ENCODE peak calls at places on chromosomes 4 and X, in five cellular contexts. W is K562, P is Peyer's patch, B is GM12878, D is body of pancreas. E is an unnamed sample.

GRCh38 chrX:125492439-125492838 is 172.8 kb downstream of the TEX13C start:
- DNase-seq in W (peak; percentile 48), B (no peak), D (no peak), P (no peak), E (no peak)

GRCh38 chr4:184506527-184507121 is 32.3 kb upstream of the IRF2 start:
- DNase-seq in D (peak; percentile 38), B (peak; percentile 78), P (no peak), W (no peak), E (peak; percentile 70)

GRCh38 chr4:78703079-78703478 is 73.1 kb upstream of the BMP2K start:
- DNase-seq in P (no peak), B (no peak), W (no peak), D (no peak), E (no peak)

GRCh38 chr4:55124337-55125076 is 888 bp downstream of the KDR start:
- DNase-seq in D (no peak), B (no peak), P (peak; percentile 43), W (no peak), E (no peak)

GRCh38 chr4:80307183-80307735 is 28.3 kb upstream of the CFAP299 start:
- DNase-seq in W (no peak), D (no peak), B (no peak), P (no peak), E (no peak)

GRCh38 chrX:119134466-119134865 is 6.9 kb upstream of the KIAA1210 start:
- DNase-seq in W (no peak), P (no peak), D (no peak), B (no peak), E (no peak)

GRCh38 chr4:78951862-78952472 is 12.7 kb upstream of the PAQR3 start:
- DNase-seq in B (no peak), D (peak; percentile 31), P (no peak), W (peak; percentile 60), E (no peak)

GRCh38 chr4:141047228-141047884 is 85.9 kb downstream of the RNF150 start:
- DNase-seq in W (no peak), B (no peak), D (no peak), P (no peak), E (no peak)

GRCh38 chr4:184283659-184284335 is 66.1 kb upstream of the ENPP6 start:
- DNase-seq in P (no peak), W (no peak), D (no peak), B (no peak), E (peak; percentile 62)

GRCh38 chr4:53706422-53707032 is 115.2 kb upstream of the LNX1 start:
- DNase-seq in P (no peak), B (peak; percentile 45), W (peak; percentile 15), D (peak; percentile 30), E (no peak)

GRCh38 chr4:5510506-5510905 is 197.9 kb downstream of the EVC2 start:
- DNase-seq in P (no peak), B (no peak), W (no peak), D (no peak), E (no peak)

GRCh38 chr4:80276922-80277321 is 10.5 kb downstream of the FGF5 start:
- DNase-seq in D (no peak), B (no peak), W (no peak), P (no peak), E (no peak)

GRCh38 chr4:141569141-141569540 is 67.2 kb upstream of the IL15 start:
- DNase-seq in B (no peak), W (no peak), P (no peak), D (no peak), E (no peak)

GRCh38 chr4:6575503-6576240 is 683 bp downstream of the MAN2B2 start:
- DNase-seq in W (no peak), D (no peak), B (no peak), P (no peak), E (no peak)

GRCh38 chr4:8922481-8922880 is 50.8 kb upstream of the HMX1 start:
- DNase-seq in P (no peak), W (peak; percentile 0), B (no peak), D (no peak), E (peak; percentile 74)

GRCh38 chrX:64437665-64438064 is 42.4 kb upstream of the MTMR8 start:
- DNase-seq in B (no peak), W (no peak), D (no peak), P (no peak), E (no peak)

GRCh38 chr4:8548731-8549351 is 31.4 kb upstream of the GPR78 start:
- DNase-seq in P (peak; percentile 27), W (no peak), B (no peak), D (no peak), E (no peak)

GRCh38 chr4:24471623-24472510 is 112.5 kb downstream of the DHX15 start:
- DNase-seq in W (no peak), D (no peak), P (peak; percentile 52), B (no peak), E (no peak)

GRCh38 chr4:118969359-118969758 is 80.7 kb downstream of the SYNPO2 start:
- DNase-seq in W (peak; percentile 13), D (peak; percentile 72), B (no peak), P (no peak), E (peak; percentile 90)

GRCh38 chrX:105636667-105637066 is 185.7 kb upstream of the NRK start:
- DNase-seq in D (no peak), P (no peak), W (no peak), B (no peak), E (no peak)

GRCh38 chr4:153759407-153760226 is at the start of gene RNF175:
- DNase-seq in D (no peak), B (no peak), W (no peak), P (no peak), E (no peak)

GRCh38 chrX:25012793-25013592 is 2.8 kb downstream of the ARX start:
- DNase-seq in D (no peak), W (no peak), B (no peak), P (no peak), E (no peak)

GRCh38 chr4:65546882-65547281 is 123.4 kb downstream of the EPHA5 start:
- DNase-seq in D (no peak), B (no peak), P (no peak), W (no peak), E (no peak)

GRCh38 chr4:56463711-56464110 is 3.7 kb upstream of the SRP72 start:
- DNase-seq in P (no peak), B (no peak), D (no peak), W (no peak), E (no peak)

DNA sequence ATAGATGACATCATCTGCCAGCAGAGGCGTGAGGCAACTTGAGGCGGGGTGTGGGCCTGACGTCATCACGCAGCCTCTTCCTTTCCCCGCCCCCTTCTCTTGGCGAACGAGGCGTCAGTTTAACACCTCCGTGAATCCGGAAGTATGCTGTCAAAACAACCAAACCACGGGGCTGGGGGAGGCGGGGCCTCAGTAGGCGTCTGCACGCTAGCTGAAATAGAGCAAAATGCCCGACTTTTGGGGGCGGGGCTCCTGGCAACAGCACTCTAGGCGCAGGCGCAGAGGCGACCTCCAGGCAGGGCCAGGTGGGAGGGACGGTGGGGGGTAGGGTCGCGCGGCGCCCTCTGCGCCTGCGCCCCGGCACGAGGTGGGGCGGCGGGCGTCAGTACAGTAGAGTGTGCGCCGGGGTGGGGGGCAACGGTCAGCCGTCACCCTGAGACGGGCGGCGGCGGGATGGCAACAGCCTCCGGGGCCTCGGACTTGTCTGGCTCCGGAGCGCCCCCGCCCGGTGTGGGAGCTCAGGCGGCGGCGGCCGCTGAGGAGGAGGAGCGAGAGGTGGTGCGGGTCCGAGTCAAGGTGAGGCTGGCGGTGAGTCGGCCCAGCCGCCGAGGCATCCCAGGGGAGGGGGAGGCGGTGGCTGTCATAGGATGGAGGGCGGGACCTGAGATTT is at the start of gene TBC1D25:
- DNase-seq in P (peak; percentile 96), W (peak; percentile 94), B (peak; percentile 92), D (peak; percentile 99), E (peak; percentile 99)
- TF ChIP-seq CTCF in P (peak; percentile 61), W (peak; percentile 55), B (peak; percentile 27), D (peak; percentile 40), E (peak; percentile 32)

DNA sequence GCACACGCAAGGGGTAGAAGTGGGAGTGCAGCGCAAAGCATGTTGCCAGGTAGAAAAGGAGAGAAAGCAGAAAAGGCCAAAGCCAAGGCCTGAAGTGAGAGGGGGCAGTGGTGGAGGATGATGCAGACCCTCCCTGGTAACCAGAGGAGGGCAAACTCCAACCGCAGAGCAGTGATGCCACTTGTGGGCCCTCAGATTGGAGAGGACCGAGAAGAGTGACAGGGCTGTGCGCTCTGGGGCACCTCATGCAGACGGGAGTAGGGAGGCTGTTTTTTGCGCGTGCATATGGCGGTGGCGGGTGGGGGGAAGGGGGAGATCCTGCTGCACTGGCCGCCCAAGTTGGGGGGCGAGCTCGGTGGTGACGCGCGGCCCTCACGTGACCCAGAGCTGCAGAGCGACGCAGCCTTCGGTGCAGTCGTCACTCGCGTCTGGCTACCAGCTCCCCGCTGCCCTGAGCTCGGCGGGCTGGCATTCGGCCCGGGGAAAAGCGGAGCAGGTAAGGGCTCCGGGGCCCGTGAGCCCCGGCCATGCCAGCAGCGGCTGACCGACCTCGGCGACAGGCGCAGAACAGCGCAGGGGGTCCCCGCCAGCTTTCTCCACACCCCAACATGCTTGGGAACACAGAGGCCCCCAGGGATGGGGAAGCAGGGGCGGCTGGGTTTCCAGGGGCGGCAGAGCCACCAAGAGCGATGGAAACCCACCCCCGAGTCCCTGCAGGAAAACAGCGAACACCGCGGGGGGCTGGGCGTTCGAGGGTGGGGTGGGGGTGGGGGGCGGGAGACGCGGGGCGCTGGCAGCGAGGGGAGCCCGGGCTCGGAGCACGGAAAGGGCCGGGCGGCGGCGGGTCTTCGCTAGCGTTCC is at the start of gene BEX3:
- DNase-seq in B (no peak), P (peak; percentile 53), D (peak; percentile 60), W (no peak), E (no peak)
- TF ChIP-seq POLR2A in B (peak; percentile 50), P (no peak), D (peak; percentile 65), W (no peak), E (no peak)

DNA sequence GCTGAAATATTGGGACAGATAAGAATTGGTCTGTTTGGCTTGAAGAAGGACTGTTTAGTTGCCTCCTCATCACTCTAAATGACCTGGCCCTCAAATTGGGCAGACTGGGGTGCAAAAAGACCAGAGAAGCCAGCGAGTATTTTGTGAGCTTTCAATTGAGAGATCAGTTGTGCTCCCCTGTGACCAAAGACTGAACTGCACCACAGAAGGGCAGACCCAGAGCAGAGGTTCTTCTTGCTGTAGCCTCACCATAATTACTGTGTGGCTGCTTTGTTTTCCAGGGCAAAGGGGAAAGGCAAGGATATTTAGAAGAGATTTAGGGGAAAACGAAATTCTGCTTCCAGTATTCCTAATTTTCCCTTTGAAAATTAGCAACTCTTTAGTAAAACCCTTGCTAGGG is 104.0 kb upstream of the MBNL3 start:
- DNase-seq in D (peak; percentile 8), W (no peak), P (no peak), B (no peak), E (no peak)
- TF ChIP-seq CTCF in D (peak; percentile 41), W (peak; percentile 25), P (peak; percentile 16), B (peak; percentile 52), E (no peak)

DNA sequence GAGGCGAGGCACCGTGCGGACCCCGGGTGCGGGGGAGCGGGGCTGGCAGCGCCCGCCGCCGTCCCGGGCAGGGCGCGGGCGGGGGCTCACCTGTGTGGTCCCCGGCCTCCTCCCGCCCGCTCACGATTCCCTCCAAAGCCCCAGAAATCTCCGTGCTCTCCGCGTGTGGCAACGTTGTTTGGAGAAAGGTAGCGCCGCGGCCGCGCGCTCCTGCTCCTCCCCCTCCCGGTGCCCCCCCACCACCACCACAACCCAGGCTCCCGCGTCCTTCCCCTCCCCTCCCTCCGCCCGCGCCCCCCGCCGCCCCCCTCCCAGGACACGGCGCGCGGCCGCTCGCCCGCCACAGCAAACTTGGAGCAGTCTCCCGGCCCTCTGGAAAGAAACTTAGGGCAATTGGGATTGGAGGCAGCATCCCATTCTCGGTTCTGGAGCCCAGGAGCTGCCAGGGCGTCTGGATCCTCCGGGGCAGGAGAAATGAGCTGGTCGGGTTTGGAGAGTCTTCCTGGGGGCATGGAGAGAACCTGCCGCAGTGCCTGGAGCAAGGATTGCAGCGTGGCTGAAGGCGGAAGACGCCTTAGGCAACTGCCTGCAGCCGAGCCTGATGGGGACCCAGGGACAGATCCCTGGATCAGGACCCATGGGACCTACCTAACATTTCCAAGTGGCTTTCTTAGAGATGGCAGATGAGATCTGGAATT is 854 bp downstream of the KLF3 start:
- DNase-seq in B (no peak), P (peak; percentile 82), W (peak; percentile 68), D (peak; percentile 78), E (no peak)
- TF ChIP-seq POLR2A in B (peak; percentile 36), P (peak; percentile 78), W (peak; percentile 52), D (peak; percentile 50), E (no peak)